ENCODE peak calls at places on chromosome 11, in seven cellular contexts. D, G, R, U, K, W and B are unnamed samples.

GRCh38 chr11:64074239-64074638 is 38.5 kb downstream of the FLRT1 start:
- DNase-seq in U (no peak), G (no peak), W (no peak), D (no peak), R (no peak), K (no peak), B (peak)

GRCh38 chr11:129190087-129190486 is 2.0 kb downstream of the ARHGAP32 start:
- DNase-seq in G (no peak), K (peak), U (no peak), D (no peak), W (no peak), R (peak), B (no peak)

GRCh38 chr11:33829430-33830141 is 55.3 kb upstream of the FBXO3 start:
- DNase-seq in K (peak), U (peak), G (peak), R (peak), D (peak), W (peak), B (peak)

GRCh38 chr11:46203746-46204145 is 73.7 kb upstream of the CREB3L1 start:
- DNase-seq in G (no peak), W (no peak), R (no peak), U (no peak), D (no peak), K (no peak), B (no peak)

GRCh38 chr11:9771126-9771624 is 107.3 kb downstream of the SWAP70 start:
- DNase-seq in K (peak), R (no peak), G (no peak), U (no peak), D (no peak), W (no peak), B (no peak)

GRCh38 chr11:77127969-77128691 is at the start of gene MYO7A:
- DNase-seq in G (no peak), R (peak), U (no peak), K (no peak), D (no peak), W (no peak), B (no peak)

GRCh38 chr11:88320149-88320559 is 17.4 kb downstream of the CTSC start:
- DNase-seq in U (no peak), K (peak), G (no peak), D (peak), R (no peak), W (no peak), B (no peak)

GRCh38 chr11:9753031-9753430 is 89.2 kb downstream of the SWAP70 start:
- DNase-seq in R (no peak), K (peak), D (no peak), G (no peak), W (no peak), U (no peak), B (no peak)

GRCh38 chr11:83456075-83456474 is 169.9 kb upstream of the CCDC90B start:
- DNase-seq in K (no peak), R (no peak), D (no peak), G (no peak), U (no peak), W (no peak), B (no peak)

GRCh38 chr11:21723681-21724080 is 469.2 kb upstream of the ANO5 start:
- DNase-seq in W (no peak), K (no peak), G (no peak), U (no peak), R (no peak), D (no peak), B (no peak)

GRCh38 chr11:128330203-128330602 is 257.2 kb downstream of the ETS1 start:
- DNase-seq in G (no peak), W (no peak), R (no peak), D (no peak), U (no peak), K (no peak), B (no peak)

GRCh38 chr11:128135451-128135850 is 451.9 kb downstream of the ETS1 start:
- DNase-seq in W (no peak), G (peak), U (no peak), R (no peak), K (peak), D (no peak), B (no peak)

GRCh38 chr11:123135863-123136446 is 59.1 kb downstream of the CLMP start:
- DNase-seq in R (no peak), G (no peak), K (no peak), D (no peak), W (peak), U (no peak), B (no peak)

GRCh38 chr11:129852125-129852740 is 36.6 kb downstream of the TMEM45B start:
- DNase-seq in W (no peak), D (no peak), U (no peak), G (no peak), K (peak), R (no peak), B (no peak)

GRCh38 chr11:120956710-120957500 is 67.0 kb upstream of the TBCEL start:
- DNase-seq in K (no peak), R (no peak), U (no peak), W (no peak), G (no peak), D (no peak), B (peak)

GRCh38 chr11:14974723-14975587 is 2.8 kb upstream of the CALCA start:
- DNase-seq in U (peak), K (peak), R (peak), D (no peak), G (no peak), W (peak), B (peak)

GRCh38 chr11:12914401-12914912 is 94.7 kb upstream of the RASSF10 start:
- DNase-seq in R (peak), W (no peak), U (no peak), G (peak), K (peak), D (peak), B (peak)

GRCh38 chr11:1012740-1013627 is 23.5 kb downstream of the MUC6 start:
- DNase-seq in W (no peak), D (no peak), K (no peak), R (no peak), G (no peak), U (no peak), B (no peak)
- H3K4me3 ChIP-seq in W (no peak), D (no peak), K (no peak), R (no peak), G (no peak), U (no peak), B (no peak)

GRCh38 chr11:126485021-126485781 is 129.7 kb downstream of the ST3GAL4 start:
- DNase-seq in D (no peak), G (no peak), U (no peak), R (no peak), K (peak), W (no peak), B (peak)
- TF ChIP-seq CTCF in D (no peak), G (no peak), U (peak), R (no peak), K (peak), W (no peak), B (no peak)

GRCh38 chr11:67558084-67558772 is 25.4 kb upstream of the GSTP1 start:
- DNase-seq in K (no peak), U (no peak), W (no peak), R (peak), G (no peak), D (no peak), B (peak)
- H3K4me3 ChIP-seq in K (no peak), U (no peak), W (no peak), R (peak), G (no peak), D (no peak), B (peak)

GRCh38 chr11:65569973-65570918 is at the start of gene ZNRD2:
- DNase-seq in G (peak), U (peak), D (peak), W (peak), K (peak), R (peak), B (peak)
- TF ChIP-seq CTCF in G (peak), U (peak), D (peak), W (peak), K (peak), R (peak), B (peak)

GRCh38 chr11:99376463-99376862 is 355.7 kb downstream of the CNTN5 start:
- DNase-seq in R (no peak), U (no peak), G (no peak), D (no peak), K (no peak), W (no peak), B (no peak)

GRCh38 chr11:99366476-99366992 is 345.8 kb downstream of the CNTN5 start:
- DNase-seq in K (no peak), G (no peak), U (no peak), R (no peak), W (no peak), D (no peak), B (no peak)

GRCh38 chr11:99368579-99368978 is 347.8 kb downstream of the CNTN5 start:
- DNase-seq in K (no peak), D (no peak), W (no peak), R (no peak), U (no peak), G (peak), B (no peak)

GRCh38 chr11:99370557-99371200 is 349.9 kb downstream of the CNTN5 start:
- DNase-seq in U (no peak), G (peak), R (no peak), D (no peak), K (peak), W (no peak), B (no peak)

DNA sequence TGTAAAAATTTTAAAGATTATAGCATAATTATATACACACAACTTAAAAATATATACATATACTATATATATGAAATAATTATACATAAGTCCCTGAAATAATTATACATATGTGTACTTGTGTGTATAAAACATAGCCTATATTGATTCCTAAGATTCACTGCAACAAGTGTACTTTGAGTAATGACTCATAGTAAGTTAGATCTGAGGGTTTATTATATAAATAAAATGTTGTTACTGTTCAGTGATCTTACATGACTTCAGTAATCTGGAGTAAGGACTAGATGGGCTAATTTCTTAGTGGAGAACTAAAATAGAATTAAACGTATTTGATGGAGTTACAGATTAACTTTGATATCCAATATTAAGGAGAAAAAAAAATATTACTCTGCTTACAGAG is 350.5 kb downstream of the CNTN5 start:
- DNase-seq in K (no peak), D (no peak), U (no peak), R (no peak), G (no peak), W (no peak), B (no peak)
- H3K4me3 ChIP-seq in K (no peak), D (no peak), U (no peak), R (no peak), G (no peak), W (no peak), B (no peak)

DNA sequence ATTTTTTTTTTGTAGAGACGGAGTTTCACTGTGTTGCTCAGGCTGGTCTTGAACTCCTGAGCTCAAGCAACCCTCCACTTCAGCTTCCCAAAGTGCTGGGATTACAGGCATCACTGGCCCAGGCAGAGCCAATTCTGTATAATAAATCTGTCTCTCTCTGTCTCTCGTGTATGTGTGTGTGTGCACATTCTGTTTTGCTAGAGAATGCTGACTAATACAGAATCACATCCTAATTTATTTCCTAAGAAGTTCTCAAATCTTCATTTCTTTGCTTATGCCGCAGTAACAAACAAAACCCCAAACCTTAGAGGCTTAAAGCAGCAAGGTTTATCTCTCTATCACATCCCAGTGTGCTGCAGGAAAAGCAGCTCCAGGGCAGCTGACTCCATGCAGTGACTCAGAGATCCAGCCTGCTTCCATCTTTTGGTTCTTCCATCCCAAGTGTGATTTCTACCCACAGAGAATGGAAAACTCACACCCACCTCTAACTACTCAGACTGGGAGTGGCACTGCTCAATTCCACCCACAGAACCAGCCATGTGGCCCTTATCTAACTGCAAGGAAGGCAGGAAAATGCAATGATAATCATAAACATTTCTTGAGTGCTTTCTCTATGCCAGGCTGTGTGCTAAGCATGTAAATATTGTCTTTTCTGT is 35.1 kb upstream of the LRRC10B start:
- DNase-seq in G (no peak), K (no peak), R (no peak), U (no peak), D (no peak), W (no peak), B (no peak)
- TF ChIP-seq CTCF in G (no peak), K (no peak), R (no peak), U (no peak), D (no peak), W (no peak), B (no peak)

DNA sequence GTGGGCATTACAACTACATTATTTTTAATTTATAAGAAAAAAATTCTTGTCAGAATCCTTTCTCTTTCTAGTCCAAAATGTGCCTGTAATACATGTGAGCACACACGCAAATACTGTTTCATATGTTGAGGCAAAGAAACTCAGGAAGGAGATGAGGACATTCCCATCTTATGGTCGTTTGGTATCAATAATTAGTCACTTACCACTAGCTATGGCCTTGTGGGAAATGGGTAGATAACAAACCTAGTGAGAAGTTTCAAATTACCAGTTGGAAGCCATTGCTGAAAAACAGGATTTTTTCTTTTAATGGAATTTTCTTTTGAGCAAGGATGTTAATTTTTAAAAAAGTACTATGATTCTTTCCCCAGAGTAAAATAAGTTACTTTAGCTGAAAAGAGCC is 25.7 kb downstream of the AMOTL1 start:
- DNase-seq in G (no peak), K (no peak), D (no peak), R (no peak), W (no peak), U (no peak), B (no peak)
- H3K4me3 ChIP-seq in G (no peak), K (no peak), D (no peak), R (no peak), W (peak), U (no peak), B (no peak)